ENCODE peak calls at places on chromosome 14, in eight cellular contexts. O is lower leg skin; M is A549; F is neural crest cell; H is body of pancreas; U is omental fat pad; Q is fibroblast of the aortic adventitia; A is activated CD8-positive, alpha-beta T cell treated with anti-CD3 and anti-CD28 coated beads for 36 hours. R is an unnamed sample.

GRCh38 chr14:96268426-96269358 is 12.7 kb downstream of the BDKRB1 start:
- DNase-seq in M (peak), O (peak), H (peak), U (peak), Q (peak), A (no peak), F (no peak), R (no peak)

GRCh38 chr14:103118663-103119404 is 4.4 kb upstream of the TNFAIP2 start:
- DNase-seq in F (no peak), O (no peak), A (no peak), H (no peak), U (no peak), Q (no peak), M (no peak), R (no peak)

GRCh38 chr14:101496779-101497420 is 64.4 kb upstream of the DIO3 start:
- DNase-seq in M (no peak), Q (no peak), A (no peak), U (no peak), O (peak), F (no peak), H (peak), R (no peak)

GRCh38 chr14:23408307-23408630 is 196 bp upstream of the MYH6 start:
- DNase-seq in F (no peak), O (no peak), H (no peak), U (no peak), Q (no peak), A (no peak), M (no peak), R (no peak)

GRCh38 chr14:76644875-76645518 is 116.3 kb upstream of the VASH1 start:
- DNase-seq in O (peak), M (peak), F (peak), H (peak), Q (peak), A (peak), U (no peak), R (peak)

GRCh38 chr14:105281354-105282097 is 19.3 kb downstream of the BRF1 start:
- DNase-seq in M (peak), H (peak), U (no peak), O (no peak), A (peak), F (peak), Q (peak), R (no peak)

GRCh38 chr14:51093371-51094281 is 1.3 kb downstream of the TRIM9 start:
- DNase-seq in Q (no peak), M (peak), O (peak), U (no peak), H (peak), A (peak), F (peak), R (peak)

GRCh38 chr14:83096092-83096491 is 1562.4 kb upstream of the SEL1L start:
- DNase-seq in O (no peak), F (no peak), A (no peak), U (no peak), Q (no peak), H (no peak), M (no peak), R (no peak)

GRCh38 chr14:39897657-39898056 is 465.4 kb upstream of the FBXO33 start:
- DNase-seq in F (no peak), A (no peak), Q (no peak), M (no peak), H (no peak), U (no peak), O (no peak), R (no peak)

GRCh38 chr14:72701232-72701555 is 192.7 kb downstream of the DPF3 start:
- DNase-seq in Q (no peak), A (no peak), H (no peak), F (no peak), M (no peak), O (no peak), U (no peak), R (no peak)

GRCh38 chr14:96167224-96168148 is 37.2 kb upstream of the BDKRB2 start:
- DNase-seq in H (no peak), M (peak), A (no peak), F (no peak), Q (peak), O (peak), U (no peak), R (no peak)

GRCh38 chr14:22553445-22553844 is 35.6 kb downstream of the DAD1 start:
- DNase-seq in A (peak), H (no peak), M (no peak), Q (no peak), O (no peak), U (no peak), F (no peak), R (no peak)

GRCh38 chr14:32934891-32935633 is 3.6 kb upstream of the NPAS3 start:
- DNase-seq in O (peak), H (peak), Q (no peak), U (no peak), M (no peak), A (no peak), F (peak), R (peak)

GRCh38 chr14:32932302-32932920 is 6.3 kb upstream of the NPAS3 start:
- DNase-seq in U (no peak), H (no peak), M (no peak), F (no peak), Q (no peak), A (no peak), O (no peak), R (no peak)

GRCh38 chr14:32932921-32933622 is 5.6 kb upstream of the NPAS3 start:
- DNase-seq in Q (no peak), A (no peak), U (no peak), M (no peak), O (no peak), H (peak), F (peak), R (peak)

GRCh38 chr14:32933943-32934890 is 4.5 kb upstream of the NPAS3 start:
- DNase-seq in Q (peak), O (no peak), A (no peak), M (no peak), F (peak), U (no peak), H (peak), R (peak)

DNA sequence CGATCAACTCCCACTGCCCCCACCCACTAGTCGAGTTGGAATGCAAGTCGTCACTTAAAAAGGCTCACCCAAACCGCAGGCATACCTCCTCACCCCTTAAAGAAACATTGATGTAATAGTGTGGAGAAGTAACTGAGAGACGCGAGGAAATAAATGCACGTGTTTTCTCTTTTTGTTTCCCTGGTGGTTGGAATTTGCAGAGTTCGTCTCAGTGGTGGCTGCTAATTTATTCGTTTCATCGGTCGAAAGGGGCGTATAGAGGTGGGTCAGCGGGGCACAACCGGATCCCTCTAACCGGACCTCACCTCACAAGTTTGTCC is 5.1 kb upstream of the NPAS3 start:
- DNase-seq in U (no peak), Q (peak), M (no peak), F (peak), A (no peak), O (no peak), H (no peak), R (no peak)
- TF ChIP-seq CTCF in U (no peak), Q (peak), M (no peak), F (peak), A (no peak), O (no peak), H (peak), R (no peak)

GRCh38 chr14:70317969-70318634 is 41.4 kb downstream of the COX16 start:
- DNase-seq in O (no peak), U (no peak), Q (peak), A (peak), H (peak), F (peak), M (peak), R (peak)
- TF ChIP-seq CTCF in O (no peak), U (no peak), Q (peak), A (no peak), H (peak), F (peak), M (peak), R (peak)

DNA sequence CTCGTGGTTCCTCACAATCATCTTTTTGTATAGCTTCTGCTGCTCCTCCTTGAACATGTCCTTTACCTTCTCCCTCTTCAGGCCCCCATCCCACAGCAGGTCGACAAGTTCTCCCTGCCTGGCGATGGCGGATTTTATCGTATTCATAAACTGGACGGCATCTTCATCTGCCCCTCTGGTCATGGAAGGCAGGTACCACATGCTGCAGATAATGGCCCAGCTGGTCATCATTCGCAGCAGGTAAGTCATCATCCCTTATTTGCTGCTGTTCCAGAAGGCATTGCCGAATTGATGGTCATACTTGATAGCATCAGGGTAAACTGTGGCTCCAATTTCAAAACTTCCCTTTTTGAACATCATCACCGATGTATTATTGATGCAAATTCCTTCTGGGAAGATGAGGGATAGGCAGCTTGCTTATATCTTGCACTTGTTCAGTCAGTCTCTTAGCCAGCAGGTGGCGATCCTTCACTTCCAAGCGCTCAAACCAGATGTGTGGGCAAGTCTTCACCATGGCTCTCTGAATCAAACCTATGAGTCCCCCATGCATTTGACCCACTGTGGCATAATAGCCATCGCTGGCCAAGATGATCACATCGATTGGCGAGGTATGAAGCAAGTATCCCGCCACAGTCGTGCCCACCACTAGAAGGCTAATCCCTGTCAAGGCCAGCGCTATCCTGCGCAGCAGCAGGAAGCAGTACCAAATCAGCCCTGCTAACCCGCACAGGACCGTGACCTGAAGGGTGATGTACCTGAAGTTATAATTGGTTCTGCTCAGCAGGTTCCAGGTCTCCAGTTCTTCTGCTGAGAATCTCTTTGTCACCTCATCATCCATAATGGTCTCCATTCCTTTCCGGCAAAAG is 381.5 kb upstream of the STXBP6 start:
- DNase-seq in O (no peak), M (no peak), Q (no peak), H (no peak), A (peak), U (no peak), F (peak), R (no peak)
- TF ChIP-seq CTCF in O (no peak), M (no peak), Q (no peak), H (no peak), A (no peak), U (no peak), F (peak), R (no peak)

GRCh38 chr14:80781968-80782367 is 159.6 kb downstream of the CEP128 start:
- DNase-seq in U (no peak), O (no peak), Q (peak), H (no peak), F (no peak), A (no peak), M (no peak), R (no peak)

GRCh38 chr14:80787876-80788275 is 153.7 kb downstream of the CEP128 start:
- DNase-seq in F (no peak), M (no peak), A (no peak), O (no peak), H (no peak), U (no peak), Q (no peak), R (no peak)

DNA sequence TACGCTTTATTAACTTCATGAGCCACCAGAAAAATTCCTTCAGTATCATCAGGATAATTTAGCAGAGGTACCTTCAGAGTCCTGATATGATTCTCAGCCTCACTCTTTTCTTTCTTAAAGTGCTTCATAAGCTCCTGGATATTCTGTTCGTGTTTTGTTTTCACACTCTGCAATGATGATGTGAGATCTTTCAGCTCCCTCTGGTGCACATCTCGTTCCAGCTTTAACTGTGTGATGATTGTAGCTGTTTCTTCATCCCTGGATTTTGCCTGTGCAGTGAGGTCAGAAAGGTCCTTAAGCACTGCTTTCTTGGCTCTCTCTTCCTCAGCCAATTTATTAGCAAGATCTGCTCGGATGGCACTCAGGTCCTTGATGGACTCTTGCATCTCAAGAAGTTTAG is 156.7 kb downstream of the CEP128 start:
- DNase-seq in M (no peak), F (no peak), H (no peak), Q (peak), O (no peak), A (no peak), U (no peak), R (no peak)
- TF ChIP-seq CTCF in M (no peak), F (no peak), H (no peak), Q (no peak), O (no peak), A (no peak), U (no peak), R (no peak)

GRCh38 chr14:69288001-69288771 is 28.2 kb downstream of the GALNT16 start:
- DNase-seq in U (no peak), O (peak), A (no peak), Q (peak), M (peak), H (peak), F (peak), R (no peak)
- TF ChIP-seq CTCF in U (no peak), O (no peak), A (no peak), Q (peak), M (peak), H (peak), F (peak), R (no peak)

GRCh38 chr14:53610947-53611346 is 345.7 kb downstream of the BMP4 start:
- DNase-seq in H (no peak), M (no peak), Q (no peak), A (no peak), O (no peak), F (no peak), U (no peak), R (no peak)
- TF ChIP-seq CTCF in H (no peak), M (no peak), Q (no peak), A (no peak), O (no peak), F (peak), U (no peak), R (no peak)

GRCh38 chr14:92352158-92352985 is 29.4 kb downstream of the SLC24A4 start:
- DNase-seq in A (peak), Q (peak), M (peak), F (no peak), O (no peak), H (no peak), U (no peak), R (peak)
- TF ChIP-seq CTCF in A (peak), Q (no peak), M (peak), F (peak), O (no peak), H (no peak), U (no peak), R (peak)

GRCh38 chr14:29710015-29710414 is 217.6 kb downstream of the PRKD1 start:
- DNase-seq in M (no peak), H (no peak), F (no peak), O (no peak), A (no peak), U (no peak), Q (peak), R (no peak)
- TF ChIP-seq CTCF in M (no peak), H (peak), F (no peak), O (no peak), A (no peak), U (no peak), Q (peak), R (no peak)